ENCODE peak calls at places on chromosomes 2 and 18, in seven cellular contexts. J, E, H, R, Y, Q and T are unnamed samples.

GRCh38 chr2:239390546-239391285 is 10.1 kb downstream of the HDAC4 start:
- DNase-seq in R (no peak), Y (no peak), H (no peak), J (no peak), Q (no peak), E (no peak), T (no peak)

GRCh38 chr2:70496819-70497218 is 56.8 kb downstream of the TGFA start:
- DNase-seq in E (no peak), R (no peak), H (no peak), Y (no peak), Q (no peak), J (no peak), T (no peak)

GRCh38 chr2:222421626-222422025 is 2.7 kb upstream of the SGPP2 start:
- DNase-seq in H (no peak), E (no peak), Q (no peak), Y (no peak), R (no peak), J (no peak), T (no peak)

GRCh38 chr2:36710858-36711520 is 14.5 kb downstream of the VIT start:
- DNase-seq in H (no peak), E (no peak), R (no peak), Q (no peak), J (no peak), Y (no peak), T (no peak)

GRCh38 chr2:19600982-19601381 is 242.6 kb upstream of the OSR1 start:
- DNase-seq in Y (no peak), R (no peak), E (no peak), Q (no peak), J (no peak), H (no peak), T (no peak)

GRCh38 chr18:49073431-49073830 is 122.7 kb upstream of the SMAD7 start:
- DNase-seq in J (no peak), H (no peak), E (no peak), Y (no peak), R (no peak), Q (no peak), T (no peak)

GRCh38 chr2:236748385-236748784 is 178.8 kb downstream of the ACKR3 start:
- DNase-seq in Q (no peak), H (no peak), R (no peak), E (peak; percentile 25), J (no peak), Y (no peak), T (no peak)

GRCh38 chr2:67561411-67561965 is 164.4 kb downstream of the ETAA1 start:
- DNase-seq in H (no peak), E (peak; percentile 64), J (peak; percentile 79), Q (no peak), R (no peak), Y (peak; percentile 74), T (peak; percentile 81)

GRCh38 chr2:131156452-131157149 is 51.5 kb downstream of the PLEKHB2 start:
- DNase-seq in R (no peak), H (no peak), Y (no peak), Q (no peak), E (no peak), J (no peak), T (no peak)